ENCODE peak calls at places on chromosome 22, in five cellular contexts. T, M, Y, I and A are unnamed samples.

GRCh38 chr22:33853200-33854097 is 66.8 kb downstream of the LARGE1 start:
- DNase-seq in T (peak), M (no peak), Y (peak), I (no peak), A (no peak)

GRCh38 chr22:32858121-32858703 is 56.7 kb downstream of the TIMP3 start:
- DNase-seq in T (no peak), M (no peak), Y (peak), I (no peak), A (no peak)

GRCh38 chr22:22380098-22381030 is 128.2 kb downstream of the ZNF280B start:
- DNase-seq in T (no peak), M (no peak), Y (no peak), I (no peak), A (peak)

GRCh38 chr22:19664951-19665783 is 49.1 kb upstream of the SEPTIN5 start:
- DNase-seq in T (no peak), M (no peak), Y (no peak), I (no peak), A (no peak)

GRCh38 chr22:46003271-46004091 is 26.5 kb upstream of the WNT7B start:
- DNase-seq in T (no peak), M (no peak), Y (no peak), I (no peak), A (no peak)

GRCh38 chr22:41469218-41469851 is 418 bp downstream of the ACO2 start:
- DNase-seq in T (no peak), M (no peak), Y (no peak), I (no peak), A (peak)

GRCh38 chr22:19753090-19753842 is 7.3 kb upstream of the TBX1 start:
- DNase-seq in T (no peak), M (no peak), Y (no peak), I (no peak), A (no peak)

GRCh38 chr22:19704355-19705015 is 9.8 kb upstream of the SEPTIN5 start:
- DNase-seq in T (no peak), M (no peak), Y (no peak), I (no peak), A (no peak)

GRCh38 chr22:32325811-32326237 is 31.8 kb upstream of the RFPL3 start:
- DNase-seq in T (no peak), M (no peak), Y (no peak), I (no peak), A (no peak)

GRCh38 chr22:19800761-19801244 is 40.2 kb downstream of the TBX1 start:
- DNase-seq in T (peak), M (no peak), Y (peak), I (no peak), A (peak)

GRCh38 chr22:21754523-21755128 is 19.0 kb upstream of the YPEL1 start:
- DNase-seq in T (peak), M (no peak), Y (no peak), I (no peak), A (peak)

GRCh38 chr22:42934338-42934737 is 77.3 kb upstream of the ARFGAP3 start:
- DNase-seq in T (no peak), M (no peak), Y (no peak), I (no peak), A (no peak)

GRCh38 chr22:21766933-21767462 is 31.4 kb upstream of the YPEL1 start:
- DNase-seq in T (no peak), M (no peak), Y (no peak), I (no peak), A (no peak)

GRCh38 chr22:45157907-45158306 is 5.8 kb upstream of the NUP50 start:
- DNase-seq in T (no peak), M (no peak), Y (no peak), I (no peak), A (peak)

GRCh38 chr22:29871684-29872083 is 11.3 kb upstream of the MTMR3 start:
- DNase-seq in T (no peak), M (no peak), Y (peak), I (no peak), A (peak)
- H3K4me3 ChIP-seq in T (no peak), M (no peak), Y (no peak), I (no peak), A (no peak)

DNA sequence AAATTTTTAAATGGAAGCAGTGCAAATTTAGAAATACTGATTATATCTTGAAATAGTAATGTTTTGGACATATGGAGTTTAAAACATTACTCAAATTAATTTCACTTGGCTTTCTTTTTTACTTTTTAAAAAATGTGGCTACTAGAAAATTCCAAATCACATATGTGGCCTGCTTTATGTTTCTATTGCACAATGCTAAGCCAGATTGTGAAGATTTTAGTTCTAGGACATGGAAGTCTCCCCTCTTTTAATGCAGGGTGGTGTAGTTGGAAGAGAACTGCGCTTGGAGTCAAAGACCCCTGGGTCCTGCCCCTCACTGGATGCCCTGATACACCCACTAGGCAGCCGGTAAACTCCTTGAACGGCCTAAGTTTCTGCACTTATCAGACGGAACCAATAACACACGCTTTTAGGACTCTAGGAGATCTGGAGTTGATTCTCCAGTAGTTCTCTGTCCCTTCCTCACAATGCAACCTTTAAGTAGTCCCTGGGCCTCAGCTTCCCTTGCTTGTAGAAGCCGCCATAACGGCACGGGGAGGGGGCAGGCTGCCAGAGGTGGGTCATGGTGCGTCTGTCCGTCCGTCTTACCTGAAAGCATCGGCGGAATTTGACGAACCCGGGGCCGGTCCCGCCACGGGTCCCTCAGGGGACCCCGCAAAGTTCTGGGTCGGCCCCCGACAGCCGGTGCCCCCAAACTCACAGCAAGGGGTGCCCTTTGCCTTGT is 498 bp downstream of the FAM227A start:
- DNase-seq in T (peak), M (no peak), Y (peak), I (peak), A (no peak)
- H2BK120ac ChIP-seq in T (no peak), M (no peak), Y (no peak), I (no peak), A (no peak)

DNA sequence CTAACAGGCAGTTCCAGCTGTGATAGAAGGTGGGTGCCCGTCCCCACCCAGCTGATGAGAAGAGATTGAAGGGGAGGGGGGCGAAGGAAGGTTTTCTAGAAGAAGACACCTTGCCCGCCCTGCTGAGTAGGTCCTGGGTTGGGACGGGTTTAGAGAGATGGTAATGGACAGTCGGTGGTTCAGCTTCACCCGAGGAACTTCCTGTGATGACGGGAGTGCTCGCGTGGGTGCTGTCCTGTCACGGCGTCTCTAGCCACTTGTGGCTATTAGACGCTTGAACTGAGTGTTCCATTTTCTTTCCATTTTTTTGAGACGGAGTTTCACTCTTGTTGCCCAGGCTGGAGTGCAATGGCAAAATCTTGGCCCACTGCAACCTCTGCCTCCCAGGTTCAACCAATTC is 27.6 kb upstream of the MGAT3 start:
- DNase-seq in T (no peak), M (no peak), Y (no peak), I (no peak), A (no peak)
- H3K4me3 ChIP-seq in T (no peak), M (no peak), Y (no peak), I (no peak), A (no peak)

GRCh38 chr22:30328466-30329049 is 1.8 kb upstream of the TBC1D10A start:
- DNase-seq in T (no peak), M (no peak), Y (peak), I (no peak), A (peak)
- H2BK120ac ChIP-seq in T (no peak), M (no peak), Y (no peak), I (no peak), A (no peak)

GRCh38 chr22:48693377-48694135 is 1134.1 kb downstream of the BRD1 start:
- DNase-seq in T (no peak), M (no peak), Y (no peak), I (no peak), A (no peak)

GRCh38 chr22:48690583-48691317 is 1136.9 kb downstream of the BRD1 start:
- DNase-seq in T (no peak), M (no peak), Y (no peak), I (no peak), A (no peak)

GRCh38 chr22:48692734-48693376 is 1134.8 kb downstream of the BRD1 start:
- DNase-seq in T (no peak), M (no peak), Y (no peak), I (no peak), A (no peak)

GRCh38 chr22:48689206-48689605 is 1138.5 kb downstream of the BRD1 start:
- DNase-seq in T (no peak), M (no peak), Y (no peak), I (no peak), A (no peak)

GRCh38 chr22:48691431-48691851 is 1136.2 kb downstream of the BRD1 start:
- DNase-seq in T (no peak), M (no peak), Y (no peak), I (no peak), A (no peak)
- H3K4me3 ChIP-seq in T (no peak), M (no peak), Y (no peak), I (no peak), A (no peak)

GRCh38 chr22:27962268-27963191 is 43.5 kb upstream of the PITPNB start:
- DNase-seq in T (peak), M (no peak), Y (peak), I (no peak), A (no peak)
- H2BK120ac ChIP-seq in T (no peak), M (no peak), Y (no peak), I (no peak), A (no peak)

GRCh38 chr22:37564111-37564711 is 3.9 kb downstream of the CDC42EP1 start:
- DNase-seq in T (peak), M (no peak), Y (peak), I (no peak), A (no peak)

GRCh38 chr22:37563153-37564081 is 3.1 kb downstream of the CDC42EP1 start:
- DNase-seq in T (peak), M (no peak), Y (peak), I (no peak), A (peak)

GRCh38 chr22:37561209-37562048 is 1.1 kb downstream of the CDC42EP1 start:
- DNase-seq in T (peak), M (peak), Y (peak), I (peak), A (peak)

GRCh38 chr22:37560682-37561208 is 465 bp downstream of the CDC42EP1 start:
- DNase-seq in T (peak), M (no peak), Y (peak), I (no peak), A (peak)

DNA sequence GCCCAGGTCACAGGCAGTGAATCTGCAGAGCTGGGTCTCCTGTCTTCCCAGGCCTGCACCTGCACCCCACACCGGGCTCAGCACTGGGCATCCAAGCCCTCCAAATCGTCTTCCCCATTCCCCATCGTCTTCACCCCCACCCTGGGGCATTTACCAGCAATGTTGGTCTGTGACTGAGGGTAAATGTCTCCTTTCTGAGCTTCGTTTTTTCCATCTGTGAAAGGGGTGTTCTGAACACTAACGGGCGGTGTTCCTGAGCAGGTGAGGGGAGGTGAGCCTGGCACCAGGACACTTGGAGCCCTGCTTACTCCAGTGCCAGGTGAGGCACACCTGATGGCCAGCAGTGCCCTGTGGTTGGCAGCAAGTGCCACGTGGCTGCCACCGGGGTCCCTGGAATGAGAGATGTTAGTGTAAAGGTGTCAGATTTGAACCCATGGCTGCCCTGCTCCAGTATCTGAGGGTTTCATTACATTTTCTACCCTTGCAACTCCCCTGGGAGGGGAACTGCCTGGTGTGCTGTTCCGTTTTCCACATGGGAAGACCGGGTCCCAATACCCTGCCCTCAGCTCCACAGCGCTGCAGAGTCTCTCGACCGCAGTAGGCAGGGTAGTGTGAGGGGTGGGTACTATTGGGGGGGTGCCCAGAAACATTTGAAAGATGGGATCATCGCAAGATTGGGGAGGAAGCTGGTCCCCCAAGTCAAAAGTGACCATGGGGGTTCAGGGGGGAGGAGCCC is 1.9 kb downstream of the CDC42EP1 start:
- DNase-seq in T (no peak), M (no peak), Y (no peak), I (no peak), A (no peak)
- H3K4me3 ChIP-seq in T (peak), M (peak), Y (peak), I (no peak), A (no peak)